ENCODE peak calls at places on chromosomes 1 and 21, in eight cellular contexts. I is Panc1; V is colonic mucosa; P is prostate gland; O is brain microvascular endothelial cell; F is osteoblast; Q is heart right ventricle; Z is CD4-positive, alpha-beta T cell. K is an unnamed sample. For H3K27me3, the result is how much of the 10 kb centered on the place peaks cover.

GRCh38 chr1:29156543-29157268 is 25.0 kb downstream of the SRSF4 start:
- DNase-seq in I (no peak), V (no peak), P (no peak), O (peak), F (no peak), Q (no peak), Z (no peak), K (no peak)

GRCh38 chr1:59903136-59903754 is 23.3 kb downstream of the CYP2J2 start:
- DNase-seq in I (peak), V (peak), P (no peak), O (peak), F (peak), Q (no peak), Z (no peak), K (no peak)

GRCh38 chr1:153921080-153921802 is 1.5 kb downstream of the GATAD2B start:
- DNase-seq in I (no peak), V (no peak), P (no peak), O (no peak), F (no peak), Q (no peak), Z (no peak), K (no peak)

GRCh38 chr1:237112663-237113062 is 70.7 kb downstream of the RYR2 start:
- DNase-seq in I (no peak), V (no peak), P (no peak), O (no peak), F (no peak), Q (no peak), Z (no peak), K (no peak)

GRCh38 chr1:206556748-206557635 is 49.7 kb downstream of the RASSF5 start:
- DNase-seq in I (no peak), V (peak), P (peak), O (peak), F (peak), Q (peak), Z (peak), K (peak)

GRCh38 chr1:226186124-226187018 is at the start of gene ACBD3:
- DNase-seq in I (no peak), V (peak), P (peak), O (peak), F (peak), Q (peak), Z (peak), K (peak)

GRCh38 chr1:81757398-81758020 is 43.2 kb upstream of the ADGRL2 start:
- DNase-seq in I (no peak), V (no peak), P (no peak), O (no peak), F (no peak), Q (no peak), Z (no peak), K (no peak)

GRCh38 chr1:83632906-83633305 is 366.0 kb downstream of the TTLL7 start:
- DNase-seq in I (no peak), V (no peak), P (no peak), O (no peak), F (no peak), Q (no peak), Z (no peak), K (no peak)

GRCh38 chr21:29114765-29115164 is 15.7 kb upstream of the MAP3K7CL start:
- DNase-seq in I (no peak), V (no peak), P (no peak), O (peak), F (peak), Q (no peak), Z (no peak), K (no peak)

GRCh38 chr21:46156678-46157077 is 1.3 kb upstream of the FTCD start:
- DNase-seq in I (no peak), V (no peak), P (no peak), O (no peak), F (peak), Q (no peak), Z (no peak), K (no peak)

DNA sequence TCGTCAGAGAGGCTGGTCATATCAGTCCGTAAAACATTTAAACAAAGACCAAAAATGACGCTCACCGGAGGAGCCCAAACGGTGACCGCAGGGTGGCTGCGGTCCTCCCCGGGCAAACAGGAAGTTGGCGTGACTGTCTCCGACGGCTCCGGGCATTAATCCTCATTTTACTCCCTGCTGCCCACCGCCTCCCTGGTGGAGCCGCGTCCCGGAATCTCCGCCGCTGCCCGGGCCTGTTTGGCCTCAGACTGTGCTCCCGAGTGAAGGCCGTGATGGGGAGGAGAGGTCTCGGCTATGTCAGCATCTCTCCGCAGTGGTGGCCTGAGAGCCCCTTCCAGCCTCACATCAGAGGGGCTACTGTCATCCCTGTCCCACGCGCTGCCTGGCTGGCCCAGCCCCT is 9.9 kb downstream of the PRDM16 start:
- DNase-seq in I (no peak), V (no peak), P (no peak), O (no peak), F (no peak), Q (no peak), Z (no peak), K (no peak)
- H3K27me3 ChIP-seq in I (under half), V (under half), P (under half), O (under half), F (under half), Q (under half), Z (under half), K (under half)

DNA sequence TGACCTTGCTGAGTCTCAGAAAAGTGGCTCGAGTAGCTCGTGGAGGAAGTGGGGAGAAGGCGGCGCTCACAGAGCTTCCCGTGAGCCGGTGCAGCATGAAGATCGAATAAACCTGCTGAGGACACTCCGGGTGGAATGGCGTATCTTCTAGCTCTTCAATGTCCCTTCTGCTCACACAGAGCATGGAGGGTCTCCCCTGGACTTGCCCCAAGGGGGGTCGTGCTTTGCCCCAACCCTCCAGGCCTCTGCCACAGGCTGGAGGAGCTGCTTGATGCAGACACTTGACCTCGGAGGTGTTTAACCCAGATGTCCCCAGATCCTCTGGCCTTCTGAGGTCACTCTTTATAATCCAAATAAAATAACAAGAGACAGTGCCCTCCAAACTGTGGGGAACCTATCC is 2.2 kb upstream of the KRTAP10-12 start:
- DNase-seq in I (no peak), V (no peak), P (no peak), O (no peak), F (no peak), Q (no peak), Z (no peak), K (no peak)
- H3K27me3 ChIP-seq in I (under half), V (under half), P (under half), O (under half), F (under half), Q (under half), Z (under half), K (under half)

GRCh38 chr1:22569269-22569668 is 6.0 kb downstream of the EPHA8 start:
- DNase-seq in I (no peak), V (no peak), P (no peak), O (no peak), F (no peak), Q (no peak), Z (no peak), K (no peak)

GRCh38 chr1:22567994-22568393 is 4.7 kb downstream of the EPHA8 start:
- DNase-seq in I (no peak), V (no peak), P (no peak), O (no peak), F (no peak), Q (no peak), Z (no peak), K (no peak)

GRCh38 chr1:22572778-22573177 is 9.5 kb downstream of the EPHA8 start:
- DNase-seq in I (no peak), V (no peak), P (no peak), O (no peak), F (no peak), Q (no peak), Z (no peak), K (no peak)

GRCh38 chr1:22573237-22573636 is 9.9 kb downstream of the EPHA8 start:
- DNase-seq in I (no peak), V (no peak), P (no peak), O (no peak), F (no peak), Q (no peak), Z (no peak), K (no peak)

GRCh38 chr1:22570140-22570909 is 7.0 kb downstream of the EPHA8 start:
- DNase-seq in I (no peak), V (no peak), P (no peak), O (no peak), F (no peak), Q (no peak), Z (no peak), K (no peak)
- H3K27me3 ChIP-seq in I (under half), V (under half), P (under half), O (under half), F (under half), Q (under half), Z (under half), K (under half)

GRCh38 chr1:31356427-31356826 is 16.4 kb downstream of the FABP3 start:
- DNase-seq in I (no peak), V (no peak), P (no peak), O (no peak), F (no peak), Q (no peak), Z (no peak), K (peak)

GRCh38 chr1:31348449-31348848 is 24.4 kb downstream of the FABP3 start:
- DNase-seq in I (no peak), V (no peak), P (no peak), O (no peak), F (peak), Q (no peak), Z (no peak), K (no peak)

GRCh38 chr1:31354266-31354665 is 18.6 kb downstream of the FABP3 start:
- DNase-seq in I (no peak), V (no peak), P (no peak), O (peak), F (no peak), Q (no peak), Z (no peak), K (no peak)
- H3K27me3 ChIP-seq in I (under half), V (under half), P (under half), O (under half), F (under half), Q (under half), Z (under half), K (under half)

GRCh38 chr21:34995979-34996303 is 53.2 kb downstream of the RUNX1 start:
- DNase-seq in I (no peak), V (no peak), P (no peak), O (no peak), F (no peak), Q (no peak), Z (no peak), K (no peak)

GRCh38 chr21:34994646-34995631 is 54.2 kb downstream of the RUNX1 start:
- DNase-seq in I (no peak), V (no peak), P (no peak), O (no peak), F (no peak), Q (no peak), Z (no peak), K (no peak)

GRCh38 chr21:34997295-34997694 is 51.8 kb downstream of the RUNX1 start:
- DNase-seq in I (no peak), V (no peak), P (no peak), O (no peak), F (no peak), Q (no peak), Z (no peak), K (no peak)

GRCh38 chr21:34999397-34999941 is 49.6 kb downstream of the RUNX1 start:
- DNase-seq in I (no peak), V (no peak), P (no peak), O (no peak), F (no peak), Q (no peak), Z (no peak), K (no peak)

GRCh38 chr21:34996304-34997081 is 52.6 kb downstream of the RUNX1 start:
- DNase-seq in I (no peak), V (no peak), P (no peak), O (no peak), F (peak), Q (no peak), Z (no peak), K (no peak)
- H3K27me3 ChIP-seq in I (under half), V (under half), P (under half), O (under half), F (under half), Q (under half), Z (under half), K (under half)

GRCh38 chr1:39657923-39658485 is 13.9 kb downstream of the NT5C1A start:
- DNase-seq in I (peak), V (peak), P (peak), O (peak), F (peak), Q (peak), Z (peak), K (peak)
- H3K27me3 ChIP-seq in I (under half), V (under half), P (under half), O (under half), F (under half), Q (under half), Z (under half), K (under half)

GRCh38 chr21:25118648-25119047 is 488.6 kb downstream of the MRPL39 start:
- DNase-seq in I (no peak), V (no peak), P (no peak), O (no peak), F (no peak), Q (no peak), Z (no peak), K (no peak)

DNA sequence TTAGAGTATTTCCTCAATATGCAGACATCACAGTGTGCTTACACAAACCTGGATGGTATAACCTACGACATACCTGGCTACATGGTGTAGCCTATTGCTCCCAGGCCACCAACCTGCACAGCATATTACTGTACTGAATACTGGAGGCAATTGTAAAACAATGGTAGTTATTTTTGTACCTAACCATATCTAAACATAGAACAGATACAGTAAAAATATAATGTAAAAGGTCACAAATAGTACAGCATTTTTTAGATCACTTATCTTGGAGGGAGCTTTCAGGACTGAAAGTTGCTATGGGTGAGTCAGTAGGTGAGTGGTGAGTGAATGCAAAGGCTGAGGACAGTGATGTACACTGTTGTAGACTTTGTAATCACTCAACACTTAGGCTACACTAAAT is 492.3 kb downstream of the MRPL39 start:
- DNase-seq in I (no peak), V (no peak), P (no peak), O (no peak), F (no peak), Q (no peak), Z (no peak), K (no peak)
- H3K27me3 ChIP-seq in I (under half), V (under half), P (under half), O (under half), F (under half), Q (under half), Z (under half), K (under half)

K was measured in SJSA1.